ENCODE peak calls at places on chromosomes 7 and 10, in six cellular contexts. One of them, this sample, is unnamed. For H3K36me3, the result is how much of the 10 kb centered on the place peaks cover.

GRCh38 chr7:50304911-50305621 is 550 bp downstream of the IKZF1 start:
- DNase-seq in IMR-90: no peak
- DNase-seq in WERI-Rb-1: no peak
- DNase-seq in GM23248: no peak
- DNase-seq in aorta: no peak
- DNase-seq in ovary: no peak
- DNase-seq in this sample: no peak

GRCh38 chr7:154409703-154410311 is 357.6 kb downstream of the DPP6 start:
- DNase-seq in IMR-90: no peak
- DNase-seq in WERI-Rb-1: no peak
- DNase-seq in GM23248: peak
- DNase-seq in aorta: no peak
- DNase-seq in ovary: no peak
- DNase-seq in this sample: no peak

GRCh38 chr7:46071076-46071475 is 150.0 kb upstream of the IGFBP3 start:
- DNase-seq in IMR-90: no peak
- DNase-seq in WERI-Rb-1: no peak
- DNase-seq in GM23248: peak
- DNase-seq in aorta: no peak
- DNase-seq in ovary: no peak
- DNase-seq in this sample: no peak

GRCh38 chr7:117065585-117066150 is 112.4 kb downstream of the ST7 start:
- DNase-seq in IMR-90: no peak
- DNase-seq in WERI-Rb-1: no peak
- DNase-seq in GM23248: no peak
- DNase-seq in aorta: no peak
- DNase-seq in ovary: no peak
- DNase-seq in this sample: no peak

GRCh38 chr7:68050627-68051026 is 1054.0 kb downstream of the TYW1 start:
- DNase-seq in IMR-90: no peak
- DNase-seq in WERI-Rb-1: no peak
- DNase-seq in GM23248: no peak
- DNase-seq in aorta: no peak
- DNase-seq in ovary: no peak
- DNase-seq in this sample: no peak

GRCh38 chr10:59127991-59128390 is 48.5 kb upstream of the PHYHIPL start:
- DNase-seq in IMR-90: no peak
- DNase-seq in WERI-Rb-1: no peak
- DNase-seq in GM23248: no peak
- DNase-seq in aorta: no peak
- DNase-seq in ovary: no peak
- DNase-seq in this sample: no peak

GRCh38 chr10:72808001-72808400 is 85.5 kb upstream of the OIT3 start:
- DNase-seq in IMR-90: no peak
- DNase-seq in WERI-Rb-1: no peak
- DNase-seq in GM23248: no peak
- DNase-seq in aorta: no peak
- DNase-seq in ovary: no peak
- DNase-seq in this sample: no peak

GRCh38 chr7:129431911-129432643 is 2.2 kb upstream of the STRIP2 start:
- DNase-seq in IMR-90: no peak
- DNase-seq in WERI-Rb-1: peak
- DNase-seq in GM23248: peak
- DNase-seq in aorta: no peak
- DNase-seq in ovary: no peak
- DNase-seq in this sample: no peak

GRCh38 chr7:7772385-7772784 is 54.0 kb upstream of the RPA3 start:
- DNase-seq in IMR-90: peak
- DNase-seq in WERI-Rb-1: no peak
- DNase-seq in GM23248: no peak
- DNase-seq in aorta: no peak
- DNase-seq in ovary: no peak
- DNase-seq in this sample: no peak

GRCh38 chr7:25037325-25037724 is 57.3 kb upstream of the OSBPL3 start:
- DNase-seq in IMR-90: no peak
- DNase-seq in WERI-Rb-1: no peak
- DNase-seq in GM23248: peak
- DNase-seq in aorta: no peak
- DNase-seq in ovary: no peak
- DNase-seq in this sample: no peak

GRCh38 chr7:71787513-71787912 is 624.6 kb downstream of the CALN1 start:
- DNase-seq in IMR-90: no peak
- DNase-seq in WERI-Rb-1: no peak
- DNase-seq in GM23248: peak
- DNase-seq in aorta: no peak
- DNase-seq in ovary: no peak
- DNase-seq in this sample: no peak

GRCh38 chr10:63192826-63193225 is 59.7 kb downstream of the NRBF2 start:
- DNase-seq in IMR-90: no peak
- DNase-seq in WERI-Rb-1: no peak
- DNase-seq in GM23248: peak
- DNase-seq in aorta: no peak
- DNase-seq in ovary: no peak
- DNase-seq in this sample: no peak

GRCh38 chr10:69648461-69648860 is 18.4 kb downstream of the FAM241B start:
- DNase-seq in IMR-90: no peak
- DNase-seq in WERI-Rb-1: no peak
- DNase-seq in GM23248: no peak
- DNase-seq in aorta: no peak
- DNase-seq in ovary: no peak
- DNase-seq in this sample: no peak

GRCh38 chr7:127983804-127984332 is 47.4 kb downstream of the LRRC4 start:
- DNase-seq in IMR-90: peak
- DNase-seq in WERI-Rb-1: no peak
- DNase-seq in GM23248: peak
- DNase-seq in aorta: no peak
- DNase-seq in ovary: no peak
- DNase-seq in this sample: no peak

GRCh38 chr10:71963756-71964668 is at the start of gene CHST3:
- DNase-seq in IMR-90: peak
- DNase-seq in WERI-Rb-1: peak
- DNase-seq in GM23248: peak
- DNase-seq in aorta: peak
- DNase-seq in ovary: peak
- DNase-seq in this sample: no peak

GRCh38 chr7:50728184-50728583 is 54.5 kb downstream of the GRB10 start:
- DNase-seq in IMR-90: peak
- DNase-seq in WERI-Rb-1: no peak
- DNase-seq in GM23248: peak
- DNase-seq in aorta: no peak
- DNase-seq in ovary: no peak
- DNase-seq in this sample: no peak

GRCh38 chr10:121130382-121130781 is 279.2 kb downstream of the WDR11 start:
- DNase-seq in IMR-90: no peak
- DNase-seq in WERI-Rb-1: no peak
- DNase-seq in GM23248: no peak
- DNase-seq in aorta: no peak
- DNase-seq in ovary: no peak
- DNase-seq in this sample: no peak

GRCh38 chr10:95537543-95537930 is 23.6 kb downstream of the SORBS1 start:
- DNase-seq in IMR-90: no peak
- DNase-seq in WERI-Rb-1: no peak
- DNase-seq in GM23248: no peak
- DNase-seq in aorta: no peak
- DNase-seq in ovary: no peak
- DNase-seq in this sample: no peak

GRCh38 chr7:43467406-43467805 is 115.5 kb upstream of the STK17A start:
- DNase-seq in IMR-90: peak
- DNase-seq in WERI-Rb-1: no peak
- DNase-seq in GM23248: peak
- DNase-seq in aorta: no peak
- DNase-seq in ovary: no peak
- DNase-seq in this sample: no peak

GRCh38 chr10:7787150-7787856 is 490 bp downstream of the KIN start:
- DNase-seq in IMR-90: peak
- DNase-seq in WERI-Rb-1: peak
- DNase-seq in GM23248: peak
- DNase-seq in aorta: no peak
- DNase-seq in ovary: no peak
- DNase-seq in this sample: no peak

GRCh38 chr10:782751-783648 is 93.5 kb upstream of the DIP2C start:
- DNase-seq in IMR-90: no peak
- DNase-seq in WERI-Rb-1: no peak
- DNase-seq in GM23248: no peak
- DNase-seq in aorta: no peak
- DNase-seq in ovary: no peak
- DNase-seq in this sample: peak

GRCh38 chr10:100534726-100535125 is 1.0 kb upstream of the HIF1AN start:
- DNase-seq in IMR-90: no peak
- DNase-seq in WERI-Rb-1: peak
- DNase-seq in GM23248: no peak
- DNase-seq in aorta: no peak
- DNase-seq in ovary: no peak
- DNase-seq in this sample: no peak

GRCh38 chr10:100537475-100537874 is 1.7 kb downstream of the HIF1AN start:
- DNase-seq in IMR-90: no peak
- DNase-seq in WERI-Rb-1: no peak
- DNase-seq in GM23248: no peak
- DNase-seq in aorta: no peak
- DNase-seq in ovary: no peak
- DNase-seq in this sample: no peak

GRCh38 chr10:100535715-100536353 is at the start of gene HIF1AN:
- DNase-seq in IMR-90: peak
- DNase-seq in WERI-Rb-1: peak
- DNase-seq in GM23248: peak
- DNase-seq in aorta: peak
- DNase-seq in ovary: peak
- DNase-seq in this sample: peak

GRCh38 chr10:100531761-100532160 is 2.1 kb upstream of the NDUFB8 start:
- DNase-seq in IMR-90: no peak
- DNase-seq in WERI-Rb-1: no peak
- DNase-seq in GM23248: no peak
- DNase-seq in aorta: no peak
- DNase-seq in ovary: no peak
- DNase-seq in this sample: no peak

DNA sequence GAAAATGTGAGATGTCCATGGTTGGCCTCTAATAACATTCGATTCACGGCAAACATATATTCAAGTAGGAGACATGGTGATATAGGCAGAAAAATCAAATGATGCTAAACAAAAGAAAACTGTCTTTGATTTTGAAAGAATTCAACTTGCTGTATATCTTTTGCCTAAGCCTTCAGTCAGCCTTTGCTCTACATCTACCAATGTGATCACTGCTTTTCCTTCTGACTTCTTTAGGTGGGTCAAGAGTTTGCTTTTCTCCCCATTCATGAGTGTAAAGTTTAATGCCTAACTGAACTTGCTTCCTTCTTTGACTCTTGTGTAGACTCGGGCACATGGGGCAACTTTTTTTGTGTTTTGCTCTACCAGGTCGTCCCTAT is 417 bp upstream of the HIF1AN start:
- DNase-seq in IMR-90: no peak
- DNase-seq in WERI-Rb-1: no peak
- DNase-seq in GM23248: no peak
- DNase-seq in aorta: no peak
- DNase-seq in ovary: no peak
- DNase-seq in this sample: no peak
- H3K4me3 ChIP-seq in IMR-90: peak
- H3K4me3 ChIP-seq in WERI-Rb-1: peak
- H3K4me3 ChIP-seq in GM23248: peak
- H3K4me3 ChIP-seq in aorta: peak
- H3K4me3 ChIP-seq in ovary: peak
- H3K4me3 ChIP-seq in this sample: peak

DNA sequence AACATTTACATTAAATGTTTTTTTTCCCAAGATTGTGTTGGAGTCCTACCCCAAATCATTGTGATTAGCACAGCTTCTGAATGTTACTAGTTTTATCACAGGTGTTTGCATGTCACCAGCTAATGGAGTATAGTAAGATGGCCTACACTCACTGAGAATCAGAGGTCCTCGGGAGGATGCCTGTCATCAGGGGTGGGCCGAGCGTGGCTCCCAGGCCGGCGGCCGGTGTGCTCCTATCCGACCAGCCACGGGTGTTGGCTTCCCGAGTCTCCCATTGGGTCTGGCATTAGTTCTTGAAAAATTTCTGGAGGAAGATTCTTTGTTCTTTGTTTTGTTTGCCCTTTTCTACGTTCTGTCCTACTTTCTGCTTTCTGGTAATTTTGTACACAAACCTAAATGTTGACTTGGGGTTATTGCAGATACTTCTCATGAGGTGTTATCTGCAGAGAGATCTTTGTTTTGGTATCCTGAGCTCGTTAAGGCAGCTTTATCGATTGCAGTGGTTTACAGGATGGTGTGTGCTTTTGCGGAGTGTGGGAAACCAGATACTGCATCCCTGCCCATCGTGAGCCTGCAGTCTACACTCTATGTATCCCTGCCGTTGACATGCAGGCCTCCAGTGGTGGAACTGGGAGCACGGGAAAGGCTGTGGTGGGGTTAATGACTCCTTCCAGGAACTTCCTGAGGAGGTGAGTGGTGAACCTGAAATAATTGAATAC is 67.3 kb upstream of the DNAJB6 start:
- DNase-seq in IMR-90: no peak
- DNase-seq in WERI-Rb-1: no peak
- DNase-seq in GM23248: no peak
- DNase-seq in aorta: no peak
- DNase-seq in ovary: no peak
- DNase-seq in this sample: no peak
- H3K36me3 ChIP-seq in IMR-90: under half
- H3K36me3 ChIP-seq in WERI-Rb-1: under half
- H3K36me3 ChIP-seq in GM23248: under half
- H3K36me3 ChIP-seq in aorta: under half
- H3K36me3 ChIP-seq in ovary: under half
- H3K36me3 ChIP-seq in this sample: under half

DNA sequence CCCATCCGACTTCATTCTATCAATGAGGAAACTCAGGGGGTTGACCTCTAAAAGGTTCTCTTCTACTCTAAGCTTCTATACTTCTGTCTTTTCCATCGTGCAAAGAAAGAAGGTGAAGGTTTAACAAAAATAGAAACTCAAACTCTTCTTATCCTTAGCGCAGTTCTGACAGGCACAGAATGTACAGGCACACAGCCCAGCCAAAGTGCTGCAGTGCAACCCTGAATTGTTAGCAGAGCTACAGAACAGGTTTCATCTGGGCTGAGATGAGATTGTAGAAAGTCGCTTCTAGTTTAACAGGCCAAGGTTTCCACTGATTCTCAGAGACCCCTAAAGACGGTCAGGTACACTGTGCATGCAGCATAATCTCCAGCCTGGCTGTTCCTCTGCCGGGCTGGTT is 79.3 kb upstream of the AFAP1L2 start:
- DNase-seq in IMR-90: no peak
- DNase-seq in WERI-Rb-1: no peak
- DNase-seq in GM23248: no peak
- DNase-seq in aorta: no peak
- DNase-seq in ovary: no peak
- DNase-seq in this sample: no peak
- H3K4me3 ChIP-seq in IMR-90: no peak
- H3K4me3 ChIP-seq in WERI-Rb-1: no peak
- H3K4me3 ChIP-seq in GM23248: no peak
- H3K4me3 ChIP-seq in aorta: no peak
- H3K4me3 ChIP-seq in ovary: no peak
- H3K4me3 ChIP-seq in this sample: no peak

DNA sequence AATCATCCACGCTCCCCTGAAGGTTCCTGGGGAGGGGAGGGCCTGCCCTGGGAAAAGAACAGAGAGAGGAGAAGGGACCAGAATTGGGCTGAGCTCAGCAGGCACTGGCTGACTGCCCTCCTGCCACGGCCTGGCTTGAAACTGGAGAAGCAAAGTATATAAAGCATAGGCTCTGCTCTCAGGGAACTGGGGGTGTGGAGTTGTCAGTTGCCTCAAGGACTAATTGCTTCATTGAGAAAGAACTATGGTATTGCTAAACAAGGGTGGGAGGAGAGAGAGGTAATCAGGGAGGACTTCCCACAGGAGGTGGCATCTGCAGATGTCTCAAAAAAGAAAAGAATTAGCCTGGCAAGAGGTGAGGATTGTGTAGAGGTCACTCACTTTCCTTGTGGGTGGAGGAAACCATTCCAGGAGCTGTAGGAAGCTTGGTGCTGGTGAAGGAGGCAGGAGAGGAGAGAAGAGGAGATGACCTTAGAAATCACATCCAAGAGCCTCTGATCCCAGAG is 2.2 kb downstream of the PILRB start:
- DNase-seq in IMR-90: no peak
- DNase-seq in WERI-Rb-1: no peak
- DNase-seq in GM23248: no peak
- DNase-seq in aorta: no peak
- DNase-seq in ovary: no peak
- DNase-seq in this sample: no peak
- H3K36me3 ChIP-seq in IMR-90: half or more
- H3K36me3 ChIP-seq in WERI-Rb-1: half or more
- H3K36me3 ChIP-seq in GM23248: under half
- H3K36me3 ChIP-seq in aorta: under half
- H3K36me3 ChIP-seq in ovary: under half
- H3K36me3 ChIP-seq in this sample: half or more